ENCODE peak calls at places on chromosomes 5 and 9, in four cellular contexts. T, L, Y and R are unnamed samples. For H3K9me3, the result is how much of the 10 kb centered on the place peaks cover.

GRCh38 chr9:134435527-134436355 is 109.5 kb downstream of the RXRA start:
- DNase-seq in T (no peak), L (peak), Y (no peak), R (no peak)

GRCh38 chr5:90418214-90418613 is 8.7 kb upstream of the CETN3 start:
- DNase-seq in T (no peak), L (no peak), Y (no peak), R (no peak)

GRCh38 chr5:113170707-113171106 is 194.1 kb downstream of the DCP2 start:
- DNase-seq in T (no peak), L (peak), Y (no peak), R (no peak)

GRCh38 chr9:98085955-98086354 is 29.4 kb downstream of the NANS start:
- DNase-seq in T (no peak), L (no peak), Y (no peak), R (no peak)

GRCh38 chr9:85900504-85901201 is 40.3 kb upstream of the NAA35 start:
- DNase-seq in T (no peak), L (peak), Y (peak), R (no peak)

GRCh38 chr5:57313716-57314115 is 139.9 kb downstream of the GPBP1 start:
- DNase-seq in T (no peak), L (no peak), Y (peak), R (no peak)

GRCh38 chr9:125749287-125749935 is 2.2 kb downstream of the PBX3 start:
- DNase-seq in T (no peak), L (no peak), Y (no peak), R (no peak)

GRCh38 chr9:77433675-77434445 is 214.3 kb downstream of the GNA14 start:
- DNase-seq in T (peak), L (peak), Y (peak), R (peak)

GRCh38 chr9:9679433-9679832 is 933.4 kb downstream of the PTPRD start:
- DNase-seq in T (no peak), L (no peak), Y (no peak), R (no peak)

GRCh38 chr5:10801931-10802674 is 41.1 kb upstream of the DAP start:
- DNase-seq in T (no peak), L (peak), Y (no peak), R (no peak)

GRCh38 chr9:133960568-133961129 is 31.5 kb downstream of the VAV2 start:
- DNase-seq in T (peak), L (no peak), Y (peak), R (peak)

GRCh38 chr5:154863291-154864080 is 5.1 kb downstream of the CNOT8 start:
- DNase-seq in T (no peak), L (no peak), Y (no peak), R (no peak)

GRCh38 chr9:8070779-8071444 is 271.3 kb upstream of the DMAC1 start:
- DNase-seq in T (peak), L (no peak), Y (no peak), R (no peak)

GRCh38 chr9:8078641-8079140 is 279.1 kb upstream of the DMAC1 start:
- DNase-seq in T (no peak), L (no peak), Y (no peak), R (no peak)

GRCh38 chr9:8071445-8071798 is 271.8 kb upstream of the DMAC1 start:
- DNase-seq in T (no peak), L (no peak), Y (no peak), R (no peak)

DNA sequence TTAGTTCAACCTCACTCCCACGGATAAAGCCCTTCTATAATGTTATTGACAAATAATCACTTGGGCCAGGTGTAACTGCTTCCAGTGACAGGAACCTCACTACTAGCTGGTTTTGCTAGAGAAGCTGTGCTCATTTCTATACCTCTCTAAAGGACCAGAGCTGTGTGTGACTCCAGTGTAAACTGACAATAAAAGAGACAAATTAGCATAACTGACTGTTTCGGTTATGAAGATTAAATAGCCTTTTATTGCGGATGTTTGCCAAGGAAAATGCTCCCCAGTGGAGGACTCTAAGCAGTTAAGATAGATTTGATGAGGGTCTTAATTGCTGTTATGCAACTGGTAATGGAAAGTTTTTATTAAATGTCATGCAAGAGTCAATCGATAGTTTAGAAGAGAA is 275.1 kb upstream of the DMAC1 start:
- DNase-seq in T (no peak), L (no peak), Y (no peak), R (no peak)
- H3K9me3 ChIP-seq in T (under half), L (under half), Y (under half), R (under half)

GRCh38 chr5:55104036-55104767 is 1.8 kb downstream of the GZMA start:
- DNase-seq in T (no peak), L (no peak), Y (peak), R (no peak)
- H3K9me3 ChIP-seq in T (under half), L (under half), Y (under half), R (under half)

GRCh38 chr9:124122321-124122720 is 110.8 kb downstream of the LHX2 start:
- DNase-seq in T (no peak), L (no peak), Y (peak), R (no peak)
- H3K9me3 ChIP-seq in T (under half), L (under half), Y (under half), R (under half)

GRCh38 chr5:178323541-178323865 is 90.9 kb upstream of the PHYKPL start:
- DNase-seq in T (peak), L (no peak), Y (no peak), R (peak)
- H3K9me3 ChIP-seq in T (under half), L (under half), Y (under half), R (under half)

GRCh38 chr5:178325311-178326053 is 92.9 kb upstream of the PHYKPL start:
- DNase-seq in T (peak), L (no peak), Y (no peak), R (no peak)
- H3K9me3 ChIP-seq in T (under half), L (under half), Y (under half), R (under half)

GRCh38 chr9:135986605-135987004 is 25.4 kb upstream of the UBAC1 start:
- DNase-seq in T (no peak), L (no peak), Y (no peak), R (no peak)
- H3K9me3 ChIP-seq in T (under half), L (under half), Y (under half), R (under half)

GRCh38 chr9:91045036-91045435 is 243.4 kb downstream of the SYK start:
- DNase-seq in T (no peak), L (no peak), Y (no peak), R (no peak)

GRCh38 chr9:91048739-91049138 is 247.1 kb downstream of the SYK start:
- DNase-seq in T (no peak), L (no peak), Y (no peak), R (no peak)

GRCh38 chr9:91044354-91044753 is 242.7 kb downstream of the SYK start:
- DNase-seq in T (no peak), L (no peak), Y (no peak), R (no peak)

GRCh38 chr9:91047993-91048607 is 246.5 kb downstream of the SYK start:
- DNase-seq in T (no peak), L (peak), Y (peak), R (no peak)

DNA sequence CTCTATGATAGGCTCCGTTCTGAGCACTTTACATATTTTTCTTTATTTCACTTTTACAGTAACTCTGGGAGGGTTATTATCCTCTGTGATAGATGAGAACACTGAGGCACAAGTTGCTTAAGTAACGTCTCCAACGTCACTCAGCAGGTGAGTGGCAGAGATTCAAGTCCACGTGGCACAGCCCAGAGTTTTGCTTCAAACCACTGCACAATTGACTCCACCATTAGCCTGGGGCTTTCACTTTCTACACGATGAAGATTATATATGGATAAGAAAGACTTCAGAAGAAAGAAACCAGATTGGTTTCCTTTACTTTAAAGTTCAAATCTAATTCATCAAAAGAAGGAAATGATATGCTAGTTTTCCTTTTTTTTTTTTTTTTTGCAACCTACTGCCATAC is 245.9 kb downstream of the SYK start:
- DNase-seq in T (no peak), L (no peak), Y (peak), R (no peak)
- H3K9me3 ChIP-seq in T (under half), L (under half), Y (under half), R (under half)

GRCh38 chr5:141362719-141363118 is 1.2 kb upstream of the PCDHGA5 start:
- DNase-seq in T (no peak), L (no peak), Y (no peak), R (no peak)

GRCh38 chr5:141369994-141370848 is at the start of gene PCDHGB3:
- DNase-seq in T (no peak), L (peak), Y (peak), R (no peak)

GRCh38 chr5:141363952-141364660 is at the start of gene PCDHGA5:
- DNase-seq in T (no peak), L (peak), Y (no peak), R (no peak)

GRCh38 chr5:141371572-141372475 is 1.8 kb downstream of the PCDHGB3 start:
- DNase-seq in T (no peak), L (no peak), Y (no peak), R (no peak)

GRCh38 chr5:141366016-141366896 is 2.3 kb downstream of the PCDHGA5 start:
- DNase-seq in T (no peak), L (no peak), Y (no peak), R (no peak)
- H3K9me3 ChIP-seq in T (under half), L (under half), Y (under half), R (under half)

GRCh38 chr9:96766199-96766598 is 11.7 kb downstream of the ZNF510 start:
- DNase-seq in T (no peak), L (no peak), Y (no peak), R (no peak)
- H3K9me3 ChIP-seq in T (under half), L (under half), Y (under half), R (under half)